ENCODE peak calls at places on chromosomes 1 and 21, in nine cellular contexts. One of them, this sample, is unnamed.

GRCh38 chr1:36208978-36209708 is 15.1 kb upstream of the THRAP3 start:
- DNase-seq in psoas muscle: peak
- DNase-seq in cardiac fibroblast: peak
- DNase-seq in foreskin keratinocyte: no peak
- DNase-seq in H9: no peak
- DNase-seq in MM.1S: no peak
- DNase-seq in HL-60: peak
- DNase-seq in cardiac muscle cell: no peak
- DNase-seq in AG04450: no peak
- DNase-seq in this sample: no peak

GRCh38 chr1:170729608-170730378 is 65.9 kb downstream of the PRRX1 start:
- DNase-seq in H9: no peak
- DNase-seq in cardiac fibroblast: peak
- DNase-seq in MM.1S: no peak
- DNase-seq in HL-60: no peak
- DNase-seq in psoas muscle: peak
- DNase-seq in foreskin keratinocyte: no peak
- DNase-seq in AG04450: no peak
- DNase-seq in cardiac muscle cell: no peak
- DNase-seq in this sample: no peak

GRCh38 chr1:150322310-150322709 is 977 bp downstream of the PRPF3 start:
- DNase-seq in H9: no peak
- DNase-seq in MM.1S: no peak
- DNase-seq in psoas muscle: no peak
- DNase-seq in cardiac fibroblast: peak
- DNase-seq in foreskin keratinocyte: no peak
- DNase-seq in AG04450: no peak
- DNase-seq in cardiac muscle cell: no peak
- DNase-seq in HL-60: peak
- DNase-seq in this sample: no peak

GRCh38 chr1:62439652-62440371 is 3.0 kb downstream of the USP1 start:
- DNase-seq in HL-60: peak
- DNase-seq in AG04450: no peak
- DNase-seq in MM.1S: no peak
- DNase-seq in psoas muscle: no peak
- DNase-seq in foreskin keratinocyte: no peak
- DNase-seq in cardiac muscle cell: no peak
- DNase-seq in cardiac fibroblast: peak
- DNase-seq in H9: no peak
- DNase-seq in this sample: no peak

GRCh38 chr1:102097451-102097850 is 100.7 kb upstream of the OLFM3 start:
- DNase-seq in HL-60: no peak
- DNase-seq in H9: no peak
- DNase-seq in cardiac muscle cell: no peak
- DNase-seq in cardiac fibroblast: no peak
- DNase-seq in AG04450: no peak
- DNase-seq in psoas muscle: no peak
- DNase-seq in foreskin keratinocyte: peak
- DNase-seq in MM.1S: no peak
- DNase-seq in this sample: no peak

GRCh38 chr1:30310966-30311742 is 412.2 kb downstream of the MATN1 start:
- DNase-seq in H9: no peak
- DNase-seq in foreskin keratinocyte: no peak
- DNase-seq in cardiac fibroblast: no peak
- DNase-seq in cardiac muscle cell: no peak
- DNase-seq in HL-60: no peak
- DNase-seq in MM.1S: no peak
- DNase-seq in psoas muscle: no peak
- DNase-seq in AG04450: no peak
- DNase-seq in this sample: no peak

GRCh38 chr1:5713101-5713820 is 279.0 kb downstream of the NPHP4 start:
- DNase-seq in psoas muscle: no peak
- DNase-seq in cardiac fibroblast: no peak
- DNase-seq in foreskin keratinocyte: no peak
- DNase-seq in cardiac muscle cell: no peak
- DNase-seq in MM.1S: no peak
- DNase-seq in AG04450: no peak
- DNase-seq in HL-60: no peak
- DNase-seq in H9: no peak
- DNase-seq in this sample: no peak

GRCh38 chr1:27643626-27644368 is 8.8 kb upstream of the FGR start:
- DNase-seq in psoas muscle: peak
- DNase-seq in HL-60: peak
- DNase-seq in H9: peak
- DNase-seq in foreskin keratinocyte: no peak
- DNase-seq in MM.1S: peak
- DNase-seq in cardiac fibroblast: peak
- DNase-seq in cardiac muscle cell: peak
- DNase-seq in AG04450: no peak
- DNase-seq in this sample: peak

GRCh38 chr1:169779970-169780369 is 14.7 kb downstream of the METTL18 start:
- DNase-seq in HL-60: no peak
- DNase-seq in psoas muscle: no peak
- DNase-seq in H9: no peak
- DNase-seq in foreskin keratinocyte: no peak
- DNase-seq in AG04450: peak
- DNase-seq in cardiac fibroblast: peak
- DNase-seq in cardiac muscle cell: no peak
- DNase-seq in MM.1S: no peak
- DNase-seq in this sample: no peak

GRCh38 chr1:245986404-245987221 is 520.5 kb downstream of the SMYD3 start:
- DNase-seq in MM.1S: no peak
- DNase-seq in H9: no peak
- DNase-seq in cardiac fibroblast: peak
- DNase-seq in HL-60: no peak
- DNase-seq in cardiac muscle cell: no peak
- DNase-seq in psoas muscle: no peak
- DNase-seq in AG04450: peak
- DNase-seq in foreskin keratinocyte: peak
- DNase-seq in this sample: no peak

GRCh38 chr1:209549384-209550001 is 34.0 kb upstream of the CAMK1G start:
- DNase-seq in H9: peak
- DNase-seq in AG04450: no peak
- DNase-seq in cardiac muscle cell: no peak
- DNase-seq in HL-60: no peak
- DNase-seq in MM.1S: no peak
- DNase-seq in cardiac fibroblast: no peak
- DNase-seq in foreskin keratinocyte: no peak
- DNase-seq in psoas muscle: no peak
- DNase-seq in this sample: peak

GRCh38 chr1:173269490-173270230 is 62.5 kb upstream of the TNFSF4 start:
- DNase-seq in AG04450: peak
- DNase-seq in HL-60: no peak
- DNase-seq in H9: no peak
- DNase-seq in MM.1S: no peak
- DNase-seq in psoas muscle: no peak
- DNase-seq in cardiac muscle cell: no peak
- DNase-seq in cardiac fibroblast: peak
- DNase-seq in foreskin keratinocyte: peak
- DNase-seq in this sample: no peak

GRCh38 chr1:2194319-2194897 is at the start of gene FAAP20:
- DNase-seq in cardiac muscle cell: peak
- DNase-seq in MM.1S: peak
- DNase-seq in cardiac fibroblast: peak
- DNase-seq in HL-60: no peak
- DNase-seq in AG04450: no peak
- DNase-seq in psoas muscle: no peak
- DNase-seq in H9: peak
- DNase-seq in foreskin keratinocyte: no peak
- DNase-seq in this sample: peak

GRCh38 chr1:10495942-10496341 is 21.2 kb downstream of the PEX14 start:
- DNase-seq in psoas muscle: peak
- DNase-seq in cardiac muscle cell: no peak
- DNase-seq in AG04450: no peak
- DNase-seq in foreskin keratinocyte: peak
- DNase-seq in MM.1S: no peak
- DNase-seq in H9: no peak
- DNase-seq in HL-60: no peak
- DNase-seq in cardiac fibroblast: no peak
- DNase-seq in this sample: no peak

GRCh38 chr21:21387891-21388290 is 389.7 kb downstream of the NCAM2 start:
- DNase-seq in HL-60: no peak
- DNase-seq in AG04450: no peak
- DNase-seq in psoas muscle: no peak
- DNase-seq in foreskin keratinocyte: no peak
- DNase-seq in cardiac fibroblast: no peak
- DNase-seq in cardiac muscle cell: no peak
- DNase-seq in H9: no peak
- DNase-seq in MM.1S: no peak
- DNase-seq in this sample: no peak

GRCh38 chr21:25359724-25360123 is 247.6 kb downstream of the MRPL39 start:
- DNase-seq in HL-60: no peak
- DNase-seq in cardiac muscle cell: no peak
- DNase-seq in AG04450: no peak
- DNase-seq in foreskin keratinocyte: no peak
- DNase-seq in psoas muscle: no peak
- DNase-seq in MM.1S: no peak
- DNase-seq in H9: no peak
- DNase-seq in cardiac fibroblast: no peak
- DNase-seq in this sample: no peak

GRCh38 chr21:25361097-25361496 is 246.2 kb downstream of the MRPL39 start:
- DNase-seq in psoas muscle: no peak
- DNase-seq in foreskin keratinocyte: no peak
- DNase-seq in MM.1S: no peak
- DNase-seq in AG04450: no peak
- DNase-seq in HL-60: no peak
- DNase-seq in cardiac muscle cell: no peak
- DNase-seq in H9: no peak
- DNase-seq in cardiac fibroblast: no peak
- DNase-seq in this sample: no peak

GRCh38 chr21:25362375-25363267 is 244.7 kb downstream of the MRPL39 start:
- DNase-seq in MM.1S: no peak
- DNase-seq in HL-60: no peak
- DNase-seq in AG04450: no peak
- DNase-seq in cardiac muscle cell: no peak
- DNase-seq in psoas muscle: no peak
- DNase-seq in H9: no peak
- DNase-seq in foreskin keratinocyte: no peak
- DNase-seq in cardiac fibroblast: no peak
- DNase-seq in this sample: no peak

GRCh38 chr21:25361765-25362164 is 245.5 kb downstream of the MRPL39 start:
- DNase-seq in cardiac fibroblast: no peak
- DNase-seq in cardiac muscle cell: no peak
- DNase-seq in H9: no peak
- DNase-seq in AG04450: no peak
- DNase-seq in HL-60: no peak
- DNase-seq in MM.1S: no peak
- DNase-seq in psoas muscle: no peak
- DNase-seq in foreskin keratinocyte: no peak
- DNase-seq in this sample: no peak

GRCh38 chr21:25360593-25360992 is 246.7 kb downstream of the MRPL39 start:
- DNase-seq in H9: no peak
- DNase-seq in AG04450: no peak
- DNase-seq in MM.1S: no peak
- DNase-seq in psoas muscle: no peak
- DNase-seq in foreskin keratinocyte: no peak
- DNase-seq in cardiac fibroblast: no peak
- DNase-seq in HL-60: no peak
- DNase-seq in cardiac muscle cell: no peak
- DNase-seq in this sample: no peak
- TF ChIP-seq CTCF in H9: peak
- TF ChIP-seq CTCF in AG04450: peak
- TF ChIP-seq CTCF in MM.1S: peak
- TF ChIP-seq CTCF in psoas muscle: no peak
- TF ChIP-seq CTCF in foreskin keratinocyte: peak
- TF ChIP-seq CTCF in cardiac fibroblast: peak
- TF ChIP-seq CTCF in HL-60: peak
- TF ChIP-seq CTCF in cardiac muscle cell: peak
- TF ChIP-seq CTCF in this sample: no peak

GRCh38 chr1:54696262-54696661 is 19.4 kb upstream of the TTC4 start:
- DNase-seq in AG04450: no peak
- DNase-seq in psoas muscle: no peak
- DNase-seq in cardiac muscle cell: no peak
- DNase-seq in cardiac fibroblast: no peak
- DNase-seq in H9: no peak
- DNase-seq in foreskin keratinocyte: no peak
- DNase-seq in MM.1S: no peak
- DNase-seq in HL-60: no peak
- DNase-seq in this sample: no peak
- TF ChIP-seq CTCF in AG04450: no peak
- TF ChIP-seq CTCF in psoas muscle: no peak
- TF ChIP-seq CTCF in cardiac muscle cell: no peak
- TF ChIP-seq CTCF in cardiac fibroblast: no peak
- TF ChIP-seq CTCF in H9: no peak
- TF ChIP-seq CTCF in foreskin keratinocyte: no peak
- TF ChIP-seq CTCF in MM.1S: no peak
- TF ChIP-seq CTCF in HL-60: no peak
- TF ChIP-seq CTCF in this sample: no peak

GRCh38 chr21:41659791-41660560 is 106.9 kb downstream of the RIPK4 start:
- DNase-seq in HL-60: no peak
- DNase-seq in cardiac fibroblast: peak
- DNase-seq in psoas muscle: peak
- DNase-seq in MM.1S: no peak
- DNase-seq in AG04450: no peak
- DNase-seq in H9: no peak
- DNase-seq in foreskin keratinocyte: no peak
- DNase-seq in cardiac muscle cell: no peak
- DNase-seq in this sample: no peak
- TF ChIP-seq CTCF in HL-60: no peak
- TF ChIP-seq CTCF in cardiac fibroblast: peak
- TF ChIP-seq CTCF in psoas muscle: no peak
- TF ChIP-seq CTCF in MM.1S: no peak
- TF ChIP-seq CTCF in AG04450: no peak
- TF ChIP-seq CTCF in H9: no peak
- TF ChIP-seq CTCF in foreskin keratinocyte: no peak
- TF ChIP-seq CTCF in cardiac muscle cell: peak
- TF ChIP-seq CTCF in this sample: no peak

DNA sequence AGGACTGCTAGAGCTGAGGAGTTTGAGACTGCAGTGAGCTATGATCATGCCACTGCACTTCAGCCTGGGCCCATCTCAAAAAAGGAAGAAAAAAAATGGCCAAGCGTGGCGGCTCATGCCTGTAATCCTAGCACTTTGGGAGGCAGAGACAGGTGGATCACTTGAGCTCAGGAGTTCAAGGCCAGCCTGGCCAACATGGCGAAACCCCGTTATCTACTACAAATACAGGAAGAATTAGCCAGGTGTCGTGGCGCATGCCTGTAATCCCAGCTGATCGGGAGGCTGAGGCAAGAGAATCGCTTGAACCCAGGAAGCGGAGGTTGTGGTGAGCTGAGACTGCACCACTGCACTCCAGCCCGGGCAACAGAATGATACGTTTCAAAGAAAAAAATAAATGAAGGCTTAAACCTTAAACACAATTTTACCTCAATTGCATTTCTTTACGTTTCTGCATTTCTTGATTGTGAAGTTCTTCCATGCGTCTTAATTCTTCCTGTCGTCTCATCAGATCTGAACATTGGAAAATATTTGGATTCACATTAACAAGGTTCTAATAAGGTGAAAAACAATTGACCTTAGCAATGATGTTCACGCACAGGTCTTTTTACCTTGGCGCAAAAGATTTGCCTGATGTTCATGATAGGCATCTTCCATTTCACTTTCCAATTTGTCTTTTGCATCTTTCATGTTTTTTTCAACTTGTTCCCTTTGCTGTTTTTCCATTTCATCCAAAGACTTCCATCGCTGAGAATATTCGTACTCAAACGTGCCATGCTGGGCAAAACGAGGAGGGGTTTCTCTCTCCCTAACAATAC is 4.2 kb downstream of the SFPQ start:
- DNase-seq in MM.1S: no peak
- DNase-seq in AG04450: no peak
- DNase-seq in foreskin keratinocyte: no peak
- DNase-seq in cardiac fibroblast: no peak
- DNase-seq in psoas muscle: no peak
- DNase-seq in cardiac muscle cell: no peak
- DNase-seq in H9: no peak
- DNase-seq in HL-60: no peak
- DNase-seq in this sample: no peak
- TF ChIP-seq CTCF in MM.1S: no peak
- TF ChIP-seq CTCF in AG04450: no peak
- TF ChIP-seq CTCF in foreskin keratinocyte: no peak
- TF ChIP-seq CTCF in cardiac fibroblast: no peak
- TF ChIP-seq CTCF in psoas muscle: no peak
- TF ChIP-seq CTCF in cardiac muscle cell: no peak
- TF ChIP-seq CTCF in H9: no peak
- TF ChIP-seq CTCF in HL-60: no peak
- TF ChIP-seq CTCF in this sample: no peak